ENCODE peak calls at places on chromosomes 11 and 22, in five cellular contexts. Q is RWPE2, P is HCT116, N is IMR-90, J is NT2/D1. R is an unnamed sample.

GRCh38 chr22:44678980-44679647 is 22.9 kb upstream of the PRR5 start:
- DNase-seq in Q (no peak), P (no peak), N (no peak), J (no peak), R (no peak)

GRCh38 chr22:35457729-35458546 is 58.0 kb downstream of the MCM5 start:
- DNase-seq in Q (no peak), P (no peak), N (peak; percentile 34), J (no peak), R (no peak)

GRCh38 chr11:561148-562003 is 606 bp downstream of the RASSF7 start:
- DNase-seq in Q (no peak), P (no peak), N (no peak), J (no peak), R (no peak)

GRCh38 chr11:121743285-121743684 is 290.5 kb upstream of the SORL1-AS1 start:
- DNase-seq in Q (no peak), P (no peak), N (no peak), J (no peak), R (no peak)

GRCh38 chr11:58675344-58676155 is 53.1 kb downstream of the CNTF start:
- DNase-seq in Q (no peak), P (peak; percentile 51), N (peak; percentile 59), J (peak; percentile 56), R (peak; percentile 71)

GRCh38 chr22:28883917-28884753 is 763 bp downstream of the ZNRF3 start:
- DNase-seq in Q (no peak), P (peak; percentile 12), N (peak; percentile 44), J (no peak), R (peak; percentile 55)

GRCh38 chr22:32378703-32379272 is 21.1 kb downstream of the RFPL3 start:
- DNase-seq in Q (no peak), P (peak; percentile 54), N (peak; percentile 18), J (peak; percentile 46), R (peak; percentile 45)

GRCh38 chr22:22164541-22165272 is 79.9 kb upstream of the VPREB1 start:
- DNase-seq in Q (no peak), P (no peak), N (no peak), J (no peak), R (no peak)

GRCh38 chr11:87477321-87477720 is 439.6 kb downstream of the TMEM135 start:
- DNase-seq in Q (no peak), P (no peak), N (no peak), J (no peak), R (no peak)

DNA sequence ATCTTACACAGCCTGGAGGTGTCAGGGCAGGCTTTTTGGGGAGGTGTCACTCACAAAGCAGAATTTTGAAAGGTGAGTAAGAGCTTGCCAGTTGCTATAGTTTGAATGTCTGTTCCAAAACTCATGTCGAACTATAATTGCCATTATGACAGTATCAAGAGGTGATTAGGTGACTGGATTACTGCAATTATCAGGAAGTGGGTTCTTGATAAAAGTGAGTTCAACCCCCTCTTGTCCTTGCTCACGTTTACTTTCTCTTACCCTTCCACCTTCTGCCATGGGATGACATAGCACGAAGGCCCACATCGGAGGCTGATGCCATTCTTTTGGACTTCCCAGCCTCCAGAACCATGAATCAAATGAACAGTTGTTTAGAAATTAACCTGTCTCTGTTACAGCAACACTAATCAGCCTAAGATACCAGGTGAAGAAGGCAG is 4.7 kb upstream of the C11orf86 start:
- DNase-seq in Q (no peak), P (no peak), N (no peak), J (no peak), R (no peak)
- H3K4me3 ChIP-seq in Q (no peak overlapping the region), P (peak overlapping the region; percentile 5), N (no peak overlapping the region), J (no peak overlapping the region), R (no peak overlapping the region)

DNA sequence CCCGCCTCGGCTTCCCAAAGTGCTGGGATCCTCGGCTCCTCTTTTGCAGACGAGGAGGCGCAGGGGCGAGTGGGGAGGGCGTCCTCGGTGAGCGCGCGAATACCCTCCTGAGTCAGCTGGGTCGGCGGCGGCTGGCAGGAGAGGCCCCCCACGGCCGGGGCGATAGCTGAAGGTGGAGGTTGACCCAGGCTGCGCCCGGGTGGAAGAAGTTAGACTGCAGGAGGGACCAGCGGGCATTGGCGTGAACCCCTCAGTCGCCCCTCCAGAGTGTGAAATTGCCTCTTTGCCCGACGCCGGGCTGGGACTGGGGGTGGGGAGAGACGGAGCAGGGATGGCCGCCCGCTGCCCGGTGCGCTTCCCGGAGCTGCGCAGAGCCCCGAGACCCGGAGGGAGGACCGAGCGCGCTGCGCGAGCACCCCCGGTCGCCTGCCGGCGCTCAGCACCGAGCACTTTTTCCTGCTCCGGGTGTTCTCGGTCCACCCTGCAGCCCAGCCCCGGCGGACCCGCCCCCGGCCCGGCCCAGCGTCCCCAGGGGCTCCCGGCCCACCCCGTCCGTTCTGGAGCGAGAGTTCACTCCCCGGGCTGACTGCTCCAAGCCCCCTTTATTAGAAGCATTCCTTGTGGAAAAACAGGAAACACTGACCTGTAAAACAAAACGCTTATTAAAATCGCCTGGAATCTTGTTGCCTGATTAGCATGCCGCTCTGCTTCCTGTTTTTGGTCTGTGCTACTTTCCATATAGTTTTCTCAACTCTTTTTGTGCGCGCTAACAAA is 13.7 kb upstream of the CPT1A start:
- DNase-seq in Q (no peak), P (no peak), N (peak; percentile 55), J (no peak), R (peak; percentile 80)
- H3K4me1 ChIP-seq in Q (no peaks in the 10 kb centered on the region), P (peaks cover 5% of the 10 kb centered on the region), N (peaks cover 2% of the 10 kb centered on the region), J (no peaks in the 10 kb centered on the region), R (no peaks in the 10 kb centered on the region)

GRCh38 chr11:29296680-29297079 is 720.1 kb downstream of the KCNA4 start:
- DNase-seq in Q (no peak), P (no peak), N (no peak), J (no peak), R (no peak)

GRCh38 chr11:29305456-29306232 is 711.2 kb downstream of the KCNA4 start:
- DNase-seq in Q (no peak), P (no peak), N (no peak), J (no peak), R (no peak)

DNA sequence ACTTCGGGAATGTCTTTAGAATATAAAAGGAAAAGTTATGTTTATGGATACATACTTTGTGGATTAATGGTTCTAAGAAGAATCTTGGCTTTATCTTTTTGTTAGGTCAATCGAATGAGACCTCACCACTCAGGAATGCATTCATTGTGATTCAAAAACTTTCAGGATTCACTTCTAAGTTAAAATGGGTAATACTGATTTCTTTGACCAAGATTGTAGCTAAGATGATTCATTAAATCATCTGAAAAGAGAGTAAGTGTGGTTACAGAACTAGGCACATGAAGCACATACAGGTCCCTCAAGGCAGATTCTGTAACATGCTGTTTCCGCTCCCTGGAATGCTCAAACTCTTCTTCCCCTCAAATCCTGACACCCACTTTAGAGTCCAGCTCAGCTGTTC is 716.4 kb downstream of the KCNA4 start:
- DNase-seq in Q (no peak), P (no peak), N (peak; percentile 96), J (no peak), R (no peak)
- H3K4me3 ChIP-seq in Q (no peak overlapping the region), P (no peak overlapping the region), N (no peak overlapping the region), J (no peak overlapping the region), R (no peak overlapping the region)

GRCh38 chr22:30420401-30421178 is 5.0 kb upstream of the MTFP1 start:
- DNase-seq in Q (no peak), P (no peak), N (peak; percentile 90), J (no peak), R (no peak)
- H3K4me1 ChIP-seq in Q (peaks cover 36% of the 10 kb centered on the region), P (peaks cover 44% of the 10 kb centered on the region), N (peaks cover 30% of the 10 kb centered on the region), J (peaks cover under 1% of the 10 kb centered on the region), R (peaks cover 20% of the 10 kb centered on the region)

GRCh38 chr22:50191041-50191740 is 5.5 kb downstream of the TRABD start:
- DNase-seq in Q (no peak), P (no peak), N (no peak), J (no peak), R (peak; percentile 54)
- H3K4me3 ChIP-seq in Q (peak overlapping the region; percentile 35), P (peak overlapping the region; percentile 66), N (no peak overlapping the region), J (no peak overlapping the region), R (no peak overlapping the region)

GRCh38 chr11:35143509-35144102 is 4.6 kb downstream of the CD44 start:
- DNase-seq in Q (no peak), P (no peak), N (no peak), J (no peak), R (no peak)
- H3K4me1 ChIP-seq in Q (peaks cover 61% of the 10 kb centered on the region), P (peaks cover 68% of the 10 kb centered on the region), N (peaks cover 33% of the 10 kb centered on the region), J (no peaks in the 10 kb centered on the region), R (peaks cover 3% of the 10 kb centered on the region)

GRCh38 chr11:61972796-61973602 is 5.6 kb upstream of the FTH1 start:
- DNase-seq in Q (no peak), P (no peak), N (peak; percentile 91), J (no peak), R (no peak)
- H3K4me3 ChIP-seq in Q (no peak overlapping the region), P (no peak overlapping the region), N (no peak overlapping the region), J (no peak overlapping the region), R (no peak overlapping the region)

GRCh38 chr22:46043816-46044717 is 67.1 kb upstream of the WNT7B start:
- DNase-seq in Q (peak; percentile 58), P (no peak), N (no peak), J (no peak), R (no peak)

GRCh38 chr22:46047226-46047625 is 70.3 kb upstream of the WNT7B start:
- DNase-seq in Q (peak; percentile 19), P (no peak), N (no peak), J (no peak), R (no peak)

GRCh38 chr22:46044718-46045458 is 67.9 kb upstream of the WNT7B start:
- DNase-seq in Q (no peak), P (no peak), N (no peak), J (no peak), R (peak; percentile 46)

GRCh38 chr22:46046299-46046685 is 69.3 kb upstream of the WNT7B start:
- DNase-seq in Q (peak; percentile 35), P (no peak), N (no peak), J (no peak), R (no peak)

GRCh38 chr22:46045459-46046298 is 68.7 kb upstream of the WNT7B start:
- DNase-seq in Q (peak; percentile 57), P (no peak), N (no peak), J (no peak), R (no peak)
- H3K4me1 ChIP-seq in Q (peaks cover 40% of the 10 kb centered on the region), P (no peaks in the 10 kb centered on the region), N (peaks cover 20% of the 10 kb centered on the region), J (peaks cover 4% of the 10 kb centered on the region), R (no peaks in the 10 kb centered on the region)

R was measured in cardiac muscle cell.